ENCODE peak calls at places on chromosomes 12 and 14, in five cellular contexts. K, Q, Z, X and F are unnamed samples.

GRCh38 chr12:42886160-42886559 is 296.6 kb upstream of the PRICKLE1 start:
- DNase-seq in X (no peak), Z (no peak), Q (no peak), K (no peak), F (no peak)

GRCh38 chr14:70856851-70857498 is 47.7 kb upstream of the MAP3K9 start:
- DNase-seq in Q (no peak), X (no peak), Z (no peak), K (no peak), F (no peak)

GRCh38 chr12:121849660-121850059 is 9.0 kb downstream of the HPD start:
- DNase-seq in Z (no peak), X (no peak), K (no peak), Q (no peak), F (no peak)

GRCh38 chr12:131828671-131829350 is 618 bp downstream of the MMP17 start:
- DNase-seq in Z (no peak), X (no peak), K (no peak), Q (no peak), F (no peak)

GRCh38 chr14:103696466-103697071 is 18.7 kb downstream of the XRCC3 start:
- DNase-seq in Q (no peak), Z (no peak), K (no peak), X (no peak), F (no peak)

GRCh38 chr14:102779574-102780315 is 2.5 kb downstream of the TRAF3 start:
- DNase-seq in Z (no peak), K (no peak), X (no peak), Q (no peak), F (no peak)

GRCh38 chr12:90390947-90391346 is 564.0 kb downstream of the CCER1 start:
- DNase-seq in Z (no peak), X (no peak), Q (no peak), K (no peak), F (no peak)

GRCh38 chr14:91317381-91318313 is 73.1 kb upstream of the GPR68 start:
- DNase-seq in X (no peak), Z (no peak), Q (no peak), K (peak; percentile 71), F (peak; percentile 71)

GRCh38 chr12:53955036-53955775 is 503 bp downstream of the HOXC12 start:
- DNase-seq in K (no peak), X (no peak), Q (no peak), Z (no peak), F (no peak)

GRCh38 chr12:21941522-21942376 is 523 bp upstream of the ABCC9 start:
- DNase-seq in X (no peak), K (no peak), Z (no peak), Q (no peak), F (no peak)

GRCh38 chr14:52949711-52950409 is 990 bp downstream of the FERMT2 start:
- DNase-seq in Q (peak; percentile 31), X (no peak), Z (no peak), K (no peak), F (no peak)

GRCh38 chr14:28779416-28779941 is 12.9 kb downstream of the FOXG1 start:
- DNase-seq in Q (no peak), X (no peak), K (no peak), Z (no peak), F (no peak)

GRCh38 chr14:68369289-68369925 is 423.5 kb downstream of the ZFP36L1 start:
- DNase-seq in K (no peak), Z (no peak), Q (no peak), X (no peak), F (no peak)

GRCh38 chr12:119989619-119990381 is 764 bp downstream of the BICDL1 start:
- DNase-seq in Z (peak; percentile 51), Q (peak; percentile 60), K (peak; percentile 63), X (peak; percentile 21), F (peak; percentile 55)

GRCh38 chr12:117228239-117228638 is 38.0 kb upstream of the FBXO21 start:
- DNase-seq in Q (no peak), K (no peak), X (no peak), Z (no peak), F (no peak)

GRCh38 chr12:77324763-77325468 is 259.5 kb upstream of the E2F7 start:
- DNase-seq in X (no peak), Q (peak; percentile 53), Z (peak; percentile 27), K (no peak), F (no peak)

GRCh38 chr12:79373896-79374499 is 316.8 kb downstream of the PAWR start:
- DNase-seq in K (no peak), X (no peak), Q (no peak), Z (no peak), F (no peak)

GRCh38 chr12:6078378-6079083 is 45.9 kb downstream of the VWF start:
- DNase-seq in K (no peak), X (no peak), Z (no peak), Q (no peak), F (no peak)

GRCh38 chr12:57135939-57136338 is 7.7 kb downstream of the LRP1 start:
- DNase-seq in Z (no peak), K (no peak), X (no peak), Q (no peak), F (no peak)

GRCh38 chr12:69685810-69686209 is 13.3 kb downstream of the BEST3 start:
- DNase-seq in K (no peak), Z (no peak), Q (no peak), X (no peak), F (no peak)

GRCh38 chr12:121917950-121918678 is at the start of gene CFAP251:
- DNase-seq in K (peak; percentile 98), Z (peak; percentile 92), X (peak; percentile 95), Q (peak; percentile 83), F (peak; percentile 95)

GRCh38 chr14:101216725-101217463 is 313.4 kb upstream of the RTL1 start:
- DNase-seq in Z (no peak), Q (no peak), K (no peak), X (no peak), F (no peak)

GRCh38 chr14:54749727-54750126 is 152.9 kb downstream of the GCH1 start:
- DNase-seq in X (no peak), Q (no peak), K (no peak), Z (no peak), F (no peak)

GRCh38 chr14:92759300-92759678 is 10.9 kb upstream of the LGMN start:
- DNase-seq in Q (no peak), K (no peak), X (no peak), Z (no peak), F (no peak)

GRCh38 chr14:68828728-68829127 is 35.9 kb upstream of the ZFP36L1 start:
- DNase-seq in K (no peak), Z (no peak), Q (no peak), X (no peak), F (no peak)

GRCh38 chr12:24950231-24950834 is 1.4 kb upstream of the BCAT1 start:
- DNase-seq in X (no peak), K (no peak), Q (no peak), Z (no peak), F (no peak)

GRCh38 chr12:128914908-128915563 is 61.8 kb downstream of the GLT1D1 start:
- DNase-seq in X (no peak), Z (no peak), Q (no peak), K (no peak), F (no peak)

GRCh38 chr12:89469361-89469760 is 55.2 kb downstream of the GALNT4 start:
- DNase-seq in Q (no peak), Z (no peak), K (no peak), X (no peak), F (no peak)

GRCh38 chr14:105475269-105475915 is 771 bp downstream of the CRIP2 start:
- DNase-seq in K (no peak), Z (peak; percentile 63), Q (no peak), X (no peak), F (no peak)

GRCh38 chr12:103766028-103766427 is 75.0 kb downstream of the NT5DC3 start:
- DNase-seq in Z (no peak), Q (no peak), X (no peak), K (no peak), F (no peak)

GRCh38 chr12:10664499-10664898 is 9.4 kb downstream of the STYK1 start:
- DNase-seq in K (no peak), X (no peak), Z (no peak), Q (no peak), F (no peak)

DNA sequence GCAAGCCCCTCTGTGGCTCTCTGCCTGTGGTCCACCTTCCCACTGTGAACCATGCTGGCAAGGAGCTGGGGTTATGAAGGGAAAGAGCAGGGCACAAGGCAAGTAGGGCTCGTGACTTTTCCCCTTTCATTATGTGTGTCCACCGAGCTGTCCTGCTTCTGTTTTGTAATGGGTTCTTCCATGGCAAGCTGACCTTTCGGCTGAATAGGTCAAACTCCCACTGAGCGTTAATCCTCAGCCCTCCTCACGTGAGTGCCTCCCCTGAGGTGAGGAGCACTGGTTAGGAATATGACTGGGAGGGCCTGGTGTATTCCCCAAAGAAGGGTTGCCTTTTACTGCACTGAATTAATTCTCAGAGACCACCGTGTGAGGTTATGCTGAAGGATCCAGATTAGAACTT is 424.3 kb downstream of the NPAS3 start:
- DNase-seq in Q (no peak), Z (no peak), K (no peak), X (no peak), F (no peak)
- H3K27ac ChIP-seq in Q (no peak overlapping the region), Z (no peak overlapping the region), K (no peak overlapping the region), X (no peak overlapping the region), F (no peak overlapping the region)

GRCh38 chr12:12883369-12884001 is 7.9 kb upstream of the GPRC5A start:
- DNase-seq in Q (no peak), Z (no peak), K (no peak), X (no peak), F (no peak)

GRCh38 chr12:12887471-12887870 is 3.9 kb upstream of the GPRC5A start:
- DNase-seq in Q (no peak), K (no peak), X (no peak), Z (no peak), F (no peak)

GRCh38 chr12:12881495-12881894 is 9.9 kb upstream of the GPRC5A start:
- DNase-seq in K (no peak), X (no peak), Z (no peak), Q (no peak), F (no peak)

GRCh38 chr12:12882288-12882687 is 9.1 kb upstream of the GPRC5A start:
- DNase-seq in X (no peak), K (no peak), Q (no peak), Z (no peak), F (no peak)

GRCh38 chr12:12885060-12885792 is 6.1 kb upstream of the GPRC5A start:
- DNase-seq in Z (no peak), Q (no peak), K (no peak), X (no peak), F (no peak)
- H3K4me1 ChIP-seq in Z (no peaks in the 10 kb centered on the region), Q (no peaks in the 10 kb centered on the region), K (no peaks in the 10 kb centered on the region), X (peaks cover 18% of the 10 kb centered on the region), F (no peaks in the 10 kb centered on the region)

DNA sequence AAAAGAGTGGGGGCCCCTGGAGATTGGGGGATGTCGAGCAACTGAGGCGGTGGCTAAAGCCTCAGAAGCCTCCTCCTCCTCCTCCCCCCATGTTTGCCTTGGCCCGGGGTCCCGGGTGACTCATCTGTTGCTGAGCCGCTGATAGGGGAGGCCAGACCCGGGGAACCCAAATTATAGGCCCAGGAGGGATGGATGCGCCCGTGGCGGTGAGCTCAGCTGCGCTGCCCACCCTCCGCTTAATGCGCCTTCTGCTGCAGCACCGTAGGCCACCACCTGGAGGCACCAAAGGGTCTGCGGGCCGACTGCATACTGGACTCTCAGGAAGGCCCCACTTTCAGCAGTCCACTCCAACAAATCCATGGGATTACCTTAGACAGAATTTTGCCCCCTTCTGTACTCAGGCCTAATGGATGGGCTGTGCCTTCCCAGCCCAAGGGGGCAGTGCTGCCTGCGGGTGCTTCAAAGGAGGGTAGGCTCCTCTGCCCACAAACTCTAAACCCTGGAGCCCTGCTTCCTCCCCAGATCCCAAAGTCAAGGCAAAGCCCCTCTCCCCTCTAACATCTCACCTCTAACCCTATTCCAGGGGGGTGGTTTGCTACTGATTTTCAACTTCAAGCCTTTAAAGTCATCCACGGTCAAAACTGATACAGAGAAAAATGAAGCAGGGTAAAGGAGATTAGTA is 2.6 kb upstream of the WNT10B start:
- DNase-seq in Q (peak; percentile 68), K (peak; percentile 25), Z (no peak), X (no peak), F (no peak)
- H3K4me3 ChIP-seq in Q (no peak overlapping the region), K (no peak overlapping the region), Z (no peak overlapping the region), X (no peak overlapping the region), F (no peak overlapping the region)

GRCh38 chr12:130517588-130517987 is 179.9 kb downstream of the PIWIL1 start:
- DNase-seq in X (no peak), Z (no peak), Q (no peak), K (no peak), F (no peak)
- H3K27ac ChIP-seq in X (no peak overlapping the region), Z (no peak overlapping the region), Q (no peak overlapping the region), K (no peak overlapping the region), F (no peak overlapping the region)